ENCODE peak calls at places on chromosomes 5 and 9, in eight cellular contexts. Y is A549, F is IMR-90, S is HepG2, I is H1, H is SK-N-SH, V is K562, C is GM12878. M is an unnamed sample.

GRCh38 chr9:128886211-128886826 is 4.4 kb downstream of the LRRC8A start:
- DNase-seq in F (peak), V (peak), Y (no peak), I (no peak), C (no peak), S (no peak), H (no peak), M (no peak)

GRCh38 chr9:97855486-97855875 is 2.5 kb downstream of the FOXE1 start:
- DNase-seq in C (no peak), H (no peak), Y (no peak), I (no peak), F (no peak), V (no peak), S (no peak), M (no peak)

GRCh38 chr9:18580146-18580545 is 106.2 kb downstream of the ADAMTSL1 start:
- DNase-seq in S (no peak), H (no peak), I (no peak), F (peak), Y (no peak), C (no peak), V (no peak), M (no peak)

GRCh38 chr9:97930972-97931371 is 7.0 kb downstream of the HEMGN start:
- DNase-seq in Y (no peak), I (no peak), C (no peak), H (no peak), S (no peak), V (no peak), F (no peak), M (no peak)

GRCh38 chr5:31193591-31194457 is at the start of gene CDH6:
- DNase-seq in F (peak), Y (peak), C (no peak), H (peak), I (peak), V (no peak), S (no peak), M (peak)

GRCh38 chr9:136100700-136101614 is 5.9 kb upstream of the NACC2 start:
- DNase-seq in C (no peak), S (no peak), F (no peak), H (no peak), Y (no peak), I (no peak), V (peak), M (peak)

GRCh38 chr5:43699910-43700309 is 96.9 kb downstream of the NNT start:
- DNase-seq in I (no peak), Y (no peak), F (no peak), V (no peak), C (no peak), S (no peak), H (no peak), M (no peak)

GRCh38 chr5:88425124-88425523 is 156.5 kb upstream of the TMEM161B start:
- DNase-seq in C (no peak), V (no peak), Y (no peak), H (no peak), I (no peak), S (no peak), F (no peak), M (no peak)

GRCh38 chr5:96507128-96507527 is 74.1 kb upstream of the PCSK1 start:
- DNase-seq in Y (no peak), C (no peak), F (no peak), I (no peak), S (no peak), H (no peak), V (no peak), M (no peak)

GRCh38 chr5:167573274-167574127 is 717.9 kb upstream of the WWC1 start:
- DNase-seq in Y (no peak), S (no peak), I (peak), V (no peak), H (peak), F (peak), C (no peak), M (peak)

GRCh38 chr5:65364907-65365306 is 116.8 kb downstream of the ADAMTS6 start:
- DNase-seq in Y (no peak), I (no peak), V (no peak), H (no peak), C (no peak), S (peak), F (peak), M (no peak)

GRCh38 chr5:39783756-39784421 is 359.1 kb upstream of the DAB2 start:
- DNase-seq in I (no peak), S (no peak), Y (no peak), F (peak), H (no peak), C (no peak), V (no peak), M (no peak)

GRCh38 chr5:150434502-150434901 is 15.0 kb downstream of the RPS14 start:
- DNase-seq in I (no peak), H (no peak), F (peak), S (peak), Y (no peak), V (no peak), C (no peak), M (no peak)

GRCh38 chr9:76510041-76510440 is 51.1 kb downstream of the GCNT1 start:
- DNase-seq in V (no peak), H (no peak), F (peak), C (no peak), S (no peak), Y (no peak), I (no peak), M (no peak)

GRCh38 chr5:91307023-91307422 is 76.1 kb downstream of the ARRDC3 start:
- DNase-seq in H (no peak), V (no peak), S (no peak), I (no peak), F (peak), Y (no peak), C (no peak), M (no peak)

GRCh38 chr9:130670644-130671043 is 6.2 kb downstream of the PRDM12 start:
- DNase-seq in F (peak), I (no peak), H (no peak), S (no peak), V (no peak), C (no peak), Y (no peak), M (no peak)

GRCh38 chr5:9174446-9174845 is 371.4 kb downstream of the SEMA5A start:
- DNase-seq in Y (no peak), C (no peak), H (no peak), S (no peak), V (no peak), I (no peak), F (no peak), M (no peak)

GRCh38 chr9:130305381-130305780 is 39.8 kb downstream of the HMCN2 start:
- DNase-seq in H (no peak), S (no peak), I (no peak), F (no peak), V (no peak), Y (no peak), C (no peak), M (no peak)

GRCh38 chr9:95024097-95024671 is 293.3 kb downstream of the FANCC start:
- DNase-seq in C (no peak), Y (no peak), H (no peak), V (no peak), F (no peak), S (peak), I (no peak), M (no peak)

GRCh38 chr9:4530375-4530774 is 40.1 kb downstream of the SLC1A1 start:
- DNase-seq in H (no peak), Y (peak), I (no peak), V (no peak), C (peak), F (no peak), S (no peak), M (no peak)

GRCh38 chr5:169426674-169427250 is 125.8 kb upstream of the SLIT3 start:
- DNase-seq in S (no peak), F (no peak), H (no peak), V (no peak), C (no peak), Y (no peak), I (no peak), M (peak)

GRCh38 chr9:89226076-89226475 is 47.5 kb upstream of the SHC3 start:
- DNase-seq in S (no peak), I (peak), C (no peak), F (peak), V (no peak), Y (no peak), H (peak), M (peak)

GRCh38 chr9:89219637-89220036 is 41.0 kb upstream of the SHC3 start:
- DNase-seq in F (no peak), C (no peak), S (no peak), Y (no peak), H (no peak), I (no peak), V (no peak), M (no peak)

GRCh38 chr9:89223398-89223977 is 44.9 kb upstream of the SHC3 start:
- DNase-seq in Y (no peak), S (no peak), F (no peak), H (no peak), V (no peak), C (no peak), I (no peak), M (no peak)

DNA sequence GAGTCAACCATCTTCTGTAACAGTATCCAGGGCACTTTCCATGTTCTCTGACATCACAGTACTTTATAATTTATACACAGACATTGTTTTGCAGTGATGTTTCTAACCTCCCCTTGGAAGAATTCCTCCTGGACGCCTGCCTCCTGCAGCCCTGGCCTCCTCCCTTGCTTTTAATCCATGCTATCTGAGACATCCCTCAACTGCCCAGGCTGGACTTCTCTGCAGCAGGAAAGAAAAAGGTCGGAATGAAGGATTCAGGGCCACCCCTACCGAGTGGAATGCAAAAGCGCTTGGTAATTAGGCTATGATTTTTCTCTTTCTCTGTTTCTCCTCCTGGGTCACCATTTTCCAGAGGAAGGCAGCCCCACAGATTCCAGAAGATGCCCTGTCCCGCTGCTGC is 47.0 kb upstream of the SHC3 start:
- DNase-seq in S (no peak), I (no peak), V (no peak), H (no peak), F (peak), C (no peak), Y (no peak), M (no peak)
- TF ChIP-seq CTCF in S (no peak), I (no peak), V (no peak), H (no peak), F (peak), C (no peak), Y (no peak), M (no peak)

GRCh38 chr5:82045526-82046267 is 73.9 kb downstream of the ATG10 start:
- DNase-seq in C (no peak), Y (no peak), V (no peak), I (no peak), S (no peak), H (no peak), F (peak), M (no peak)
- TF ChIP-seq USF2 in C (no peak), Y (no peak), V (no peak), I (no peak), S (no peak), H (no peak), F (no peak), M (no peak)

DNA sequence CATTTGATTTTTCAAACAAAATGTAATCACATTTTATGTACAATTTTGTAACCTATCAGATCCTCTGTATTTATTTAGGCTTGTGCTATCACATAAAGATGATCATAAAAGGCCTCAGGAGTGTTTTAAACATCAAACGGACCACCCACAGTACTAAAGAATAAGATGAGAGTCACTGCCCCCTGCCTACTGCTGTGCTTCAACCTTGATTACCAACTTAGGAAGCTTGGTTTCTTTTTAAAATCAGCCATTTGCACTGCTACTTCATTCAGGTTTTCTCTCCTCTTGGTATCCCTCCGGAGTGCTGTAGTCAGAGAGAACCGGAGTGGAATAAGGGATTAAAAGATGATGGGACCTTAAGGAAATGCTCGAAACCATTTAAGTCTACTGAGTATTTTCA is 6.9 kb downstream of the C7 start:
- DNase-seq in V (no peak), H (no peak), S (no peak), C (no peak), Y (no peak), F (no peak), I (no peak), M (no peak)
- TF ChIP-seq CTCF in V (no peak), H (no peak), S (no peak), C (no peak), Y (no peak), F (no peak), I (no peak), M (no peak)

DNA sequence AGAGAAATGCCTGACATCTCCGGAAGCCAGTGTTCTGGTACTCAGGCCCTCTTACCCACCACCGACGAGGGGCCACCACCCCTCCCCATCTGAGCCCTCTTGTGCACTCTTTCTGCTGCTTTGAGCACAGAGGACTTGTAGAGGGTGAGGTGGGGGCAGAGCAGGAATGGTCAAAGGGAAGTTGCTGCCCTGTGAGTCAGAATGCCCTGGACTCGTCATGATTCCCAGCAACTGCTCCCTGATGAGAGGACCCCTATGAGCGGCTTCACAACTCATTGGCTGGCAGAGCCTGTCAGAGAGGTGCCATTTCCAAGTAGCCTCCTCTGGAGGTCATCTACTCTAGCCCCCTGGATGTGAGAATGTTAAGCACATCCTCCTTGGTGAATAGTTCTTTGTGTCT is 845 bp downstream of the ECSCR start:
- DNase-seq in I (no peak), C (no peak), S (no peak), V (no peak), Y (no peak), F (peak), H (peak), M (no peak)
- TF ChIP-seq USF2 in I (no peak), C (no peak), S (no peak), V (no peak), Y (no peak), F (no peak), H (no peak), M (no peak)

GRCh38 chr5:142865631-142866030 is 95.5 kb downstream of the ARHGAP26 start:
- DNase-seq in V (no peak), H (no peak), C (no peak), F (no peak), Y (no peak), I (no peak), S (no peak), M (no peak)

GRCh38 chr5:142869883-142870282 is 99.7 kb downstream of the ARHGAP26 start:
- DNase-seq in H (no peak), C (no peak), I (no peak), Y (no peak), V (no peak), F (peak), S (no peak), M (no peak)

GRCh38 chr5:142863856-142864255 is 93.7 kb downstream of the ARHGAP26 start:
- DNase-seq in V (peak), H (no peak), S (no peak), F (no peak), Y (no peak), I (no peak), C (no peak), M (peak)

GRCh38 chr5:142864293-142865260 is 94.4 kb downstream of the ARHGAP26 start:
- DNase-seq in H (no peak), F (no peak), S (no peak), Y (no peak), I (no peak), V (no peak), C (no peak), M (no peak)

DNA sequence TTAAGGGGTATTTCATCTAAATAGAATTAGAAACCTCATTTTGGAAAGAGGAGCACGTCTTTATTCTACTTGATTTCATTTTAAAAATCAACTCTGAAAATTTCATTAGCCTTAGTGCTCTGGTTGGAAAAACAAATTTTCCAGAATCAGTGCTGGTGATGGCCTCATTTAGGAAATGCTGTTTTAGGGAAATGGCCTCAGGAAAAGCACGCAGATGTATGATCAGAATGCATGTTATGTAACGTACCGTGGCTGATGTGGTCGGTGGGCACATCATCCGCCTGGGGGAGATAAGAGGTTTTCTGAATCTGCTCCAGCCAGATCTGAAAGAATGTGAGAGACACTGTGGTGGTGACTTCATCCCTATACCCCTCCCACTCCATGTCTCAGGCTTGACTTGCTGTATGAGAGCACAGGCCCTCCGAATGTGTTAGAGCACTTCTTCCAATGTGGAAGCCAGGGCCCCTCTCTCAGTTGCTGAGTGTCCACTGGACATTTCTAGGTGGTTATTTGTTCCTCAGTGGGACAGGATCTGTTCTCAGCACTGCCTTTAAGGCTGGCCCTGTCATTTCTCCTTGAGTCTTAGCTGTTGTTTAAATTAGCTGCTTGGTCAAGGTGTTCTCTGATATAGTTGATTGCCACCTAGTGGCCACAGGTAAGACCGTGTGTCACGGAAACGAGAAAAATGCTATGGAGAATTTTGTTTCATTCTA is 96.5 kb downstream of the ARHGAP26 start:
- DNase-seq in C (peak), V (peak), I (no peak), Y (peak), H (peak), S (peak), F (peak), M (no peak)
- TF ChIP-seq CTCF in C (peak), V (peak), I (peak), Y (peak), H (peak), S (peak), F (peak), M (peak)

GRCh38 chr9:8868632-8869031 is 1069.1 kb upstream of the DMAC1 start:
- DNase-seq in Y (no peak), S (peak), H (no peak), V (no peak), F (no peak), C (no peak), I (no peak), M (no peak)
- TF ChIP-seq USF2 in Y (no peak), S (no peak), H (no peak), V (no peak), F (no peak), C (no peak), I (no peak), M (no peak)

M was measured in WTC11.